ENCODE peak calls at places on chromosome 17, in eight cellular contexts. N is RKO; T is NCI-H226; D is SK-N-SH; B is effector CD8-positive, alpha-beta T cell; X is LoVo; K is stimulated activated CD8-positive, alpha-beta memory T cell treated with anti-CD3 and anti-CD28 coated beads, Interleukin-7, amount 100 ng/mL, for 24 hours; E is glutamatergic neuron. Z is an unnamed sample.

GRCh38 chr17:78121801-78122220 is 6.7 kb downstream of the TMC6 start:
- DNase-seq in N (no peak), T (no peak), D (no peak), B (no peak), X (no peak), K (no peak), E (no peak), Z (no peak)

GRCh38 chr17:75914643-75915265 is 10.1 kb upstream of the MRPL38 start:
- DNase-seq in N (no peak), T (no peak), D (no peak), B (no peak), X (no peak), K (no peak), E (no peak), Z (no peak)

GRCh38 chr17:67258836-67259468 is 14.0 kb upstream of the HELZ start:
- DNase-seq in N (no peak), T (no peak), D (no peak), B (no peak), X (no peak), K (no peak), E (no peak), Z (no peak)

GRCh38 chr17:9021158-9021984 is at the start of gene NTN1:
- DNase-seq in N (peak; percentile 66), T (peak; percentile 23), D (peak; percentile 65), B (peak; percentile 20), X (peak; percentile 44), K (peak; percentile 28), E (peak; percentile 61), Z (no peak)

GRCh38 chr17:47839899-47840741 is 953 bp downstream of the SCRN2 start:
- DNase-seq in N (no peak), T (no peak), D (no peak), B (no peak), X (no peak), K (no peak), E (no peak), Z (no peak)

GRCh38 chr17:77329741-77330531 is 189.2 kb downstream of the SEC14L1 start:
- DNase-seq in N (no peak), T (no peak), D (no peak), B (no peak), X (no peak), K (no peak), E (no peak), Z (no peak)

GRCh38 chr17:73786286-73786743 is 142.1 kb upstream of the SDK2 start:
- DNase-seq in N (no peak), T (no peak), D (no peak), B (no peak), X (peak; percentile 22), K (no peak), E (peak; percentile 61), Z (peak; percentile 54)

GRCh38 chr17:2054740-2055493 is at the start of gene HIC1:
- DNase-seq in N (peak; percentile 65), T (peak; percentile 70), D (peak; percentile 93), B (peak; percentile 49), X (peak; percentile 75), K (no peak), E (peak; percentile 84), Z (peak; percentile 92)

GRCh38 chr17:39702901-39703893 is 3.3 kb downstream of the ERBB2 start:
- DNase-seq in N (no peak), T (no peak), D (no peak), B (no peak), X (no peak), K (no peak), E (no peak), Z (peak; percentile 94)

GRCh38 chr17:992933-993332 is 4.0 kb upstream of the TIMM22 start:
- DNase-seq in N (no peak), T (no peak), D (no peak), B (no peak), X (no peak), K (no peak), E (no peak), Z (no peak)

GRCh38 chr17:13704333-13704732 is 102.6 kb upstream of the HS3ST3A1 start:
- DNase-seq in N (peak; percentile 7), T (peak; percentile 47), D (no peak), B (no peak), X (no peak), K (no peak), E (no peak), Z (no peak)

GRCh38 chr17:73833779-73834613 is 189.8 kb upstream of the SDK2 start:
- DNase-seq in N (no peak), T (no peak), D (no peak), B (no peak), X (no peak), K (no peak), E (no peak), Z (no peak)